ENCODE peak calls at places on chromosomes 6 and 20, in seven cellular contexts. H is CD4-positive, alpha-beta T cell; E is cardiac muscle cell; U is cardiac fibroblast; X is H1; S is GM20000; P is omental fat pad. L is an unnamed sample.
A peak's percentile ranks its signal among the peaks of the same experiment; 100 is the strongest.

GRCh38 chr6:32460528-32460927 is 20.8 kb downstream of the HLA-DRA start:
- DNase-seq in S (no peak), X (no peak), E (no peak), U (no peak), H (no peak), P (no peak), L (no peak)

GRCh38 chr6:129657433-129657832 is 52.5 kb downstream of the ARHGAP18 start:
- DNase-seq in X (no peak), S (no peak), H (no peak), U (no peak), P (no peak), E (no peak), L (no peak)

GRCh38 chr6:120200853-120201252 is 851.3 kb upstream of the MAN1A1 start:
- DNase-seq in E (no peak), P (no peak), U (no peak), H (no peak), X (no peak), S (no peak), L (no peak)

GRCh38 chr6:157615411-157615763 is 207.7 kb upstream of the SNX9 start:
- DNase-seq in H (no peak), U (no peak), E (no peak), P (no peak), X (no peak), S (no peak), L (no peak)

GRCh38 chr20:37243937-37244571 is 17.6 kb downstream of the GHRH start:
- DNase-seq in E (no peak), X (no peak), S (no peak), P (no peak), H (no peak), U (no peak), L (no peak)

GRCh38 chr20:57384953-57385761 is 6.0 kb upstream of the RBM38 start:
- DNase-seq in H (no peak), S (no peak), U (no peak), X (no peak), E (no peak), P (no peak), L (no peak)

GRCh38 chr20:46681032-46681854 is 8.0 kb downstream of the TP53RK start:
- DNase-seq in U (peak; percentile 63), S (peak; percentile 71), P (peak; percentile 76), H (peak; percentile 56), E (peak; percentile 68), X (peak; percentile 92), L (peak; percentile 33)

GRCh38 chr20:5696011-5696559 is 54.1 kb upstream of the SHLD1 start:
- DNase-seq in P (no peak), X (no peak), S (no peak), H (no peak), U (peak; percentile 98), E (no peak), L (no peak)

GRCh38 chr6:39911513-39912125 is 22.6 kb downstream of the MOCS1 start:
- DNase-seq in S (no peak), X (no peak), H (no peak), E (no peak), P (no peak), U (no peak), L (no peak)

GRCh38 chr20:62549499-62550086 is 73.8 kb upstream of the GATA5 start:
- DNase-seq in H (no peak), E (no peak), U (no peak), X (peak; percentile 79), S (no peak), P (no peak), L (no peak)

DNA sequence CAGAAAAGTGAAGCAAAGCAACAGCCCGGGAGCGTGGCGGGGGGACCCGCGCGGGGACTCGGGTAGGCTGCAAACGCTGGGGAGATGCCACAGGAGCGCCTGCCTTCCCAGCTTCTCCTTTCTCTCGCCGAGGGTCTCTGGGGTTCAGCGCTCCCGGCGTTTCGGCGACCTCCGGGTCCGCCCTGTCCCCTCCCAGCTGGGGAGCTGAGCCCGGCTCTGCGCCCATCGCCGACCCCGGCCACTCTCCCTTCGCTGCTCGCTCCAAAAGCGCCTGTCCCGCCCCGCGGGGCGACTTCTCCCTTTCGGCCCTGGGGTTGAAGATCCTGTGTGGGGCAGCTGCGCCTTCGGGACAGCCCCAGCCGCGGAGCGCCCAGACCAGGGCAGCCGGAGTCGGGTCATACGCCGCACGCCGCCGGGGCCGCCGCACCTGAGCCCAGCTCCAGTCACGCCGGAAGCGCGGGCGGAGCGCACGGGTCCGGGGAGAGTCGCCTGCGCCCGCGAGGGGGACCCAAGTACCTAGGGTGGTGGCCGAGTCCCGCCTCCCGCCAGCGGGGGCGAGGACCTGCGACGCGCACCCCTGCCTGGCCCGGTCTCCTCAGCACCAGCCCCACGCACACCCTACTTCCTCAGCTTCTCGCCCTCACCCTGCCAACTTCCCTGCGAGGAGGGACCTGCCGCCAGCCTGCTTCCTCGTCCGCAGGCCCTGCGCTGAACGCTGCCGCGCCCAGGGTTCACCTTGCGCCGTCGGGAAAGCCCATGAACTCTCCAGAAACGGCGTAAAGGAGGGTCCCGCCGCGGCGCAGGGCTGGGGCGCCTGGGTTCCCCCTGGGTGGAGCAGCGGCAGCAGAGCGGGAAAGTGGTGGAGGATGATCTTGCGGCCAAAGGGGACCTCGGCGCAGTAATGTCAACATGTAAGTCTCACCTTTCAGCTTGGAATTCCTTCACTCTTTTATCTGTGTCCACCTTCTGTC is at the start of gene ADGRG6:
- DNase-seq in U (peak; percentile 32), P (no peak), X (peak; percentile 82), S (peak; percentile 43), E (peak; percentile 71), H (peak; percentile 25), L (no peak)
- TF ChIP-seq CTCF in U (no peak), P (no peak), X (no peak), S (no peak), E (peak; percentile 5), H (no peak), L (no peak)

DNA sequence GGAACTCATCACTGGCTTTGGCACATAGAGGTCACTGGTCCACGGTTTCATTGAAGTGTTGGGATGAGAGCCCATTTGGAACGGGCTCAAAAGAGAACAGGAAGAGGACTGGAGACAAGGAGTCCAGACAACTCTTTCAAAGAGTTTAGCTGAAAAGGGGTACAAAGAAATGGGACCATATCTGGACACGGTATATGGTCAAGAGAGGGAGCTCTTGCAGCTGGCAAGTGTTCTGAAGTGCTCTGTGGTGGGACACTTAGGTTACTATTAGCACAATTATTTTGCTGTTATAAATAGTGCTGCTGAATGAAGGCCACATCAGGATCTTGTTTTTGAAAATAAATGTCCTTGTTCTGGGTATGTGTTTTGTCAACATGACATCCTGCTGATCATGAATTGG is 4.6 kb downstream of the SGK2 start:
- DNase-seq in S (peak; percentile 31), E (no peak), X (no peak), U (peak; percentile 29), H (no peak), P (no peak), L (no peak)
- TF ChIP-seq CTCF in S (peak; percentile 15), E (peak; percentile 36), X (no peak), U (peak; percentile 16), H (no peak), P (no peak), L (peak; percentile 23)

GRCh38 chr20:18019068-18019467 is 38.6 kb downstream of the OVOL2 start:
- DNase-seq in S (peak; percentile 74), E (no peak), U (peak; percentile 39), H (no peak), X (no peak), P (no peak), L (no peak)
- TF ChIP-seq CTCF in S (peak; percentile 50), E (peak; percentile 62), U (peak; percentile 52), H (no peak), X (peak; percentile 69), P (no peak), L (peak; percentile 89)

GRCh38 chr20:56043227-56043626 is 37.9 kb upstream of the CBLN4 start:
- DNase-seq in E (no peak), S (no peak), U (no peak), P (no peak), H (no peak), X (no peak), L (no peak)
- TF ChIP-seq CTCF in E (no peak), S (no peak), U (no peak), P (no peak), H (no peak), X (no peak), L (no peak)

DNA sequence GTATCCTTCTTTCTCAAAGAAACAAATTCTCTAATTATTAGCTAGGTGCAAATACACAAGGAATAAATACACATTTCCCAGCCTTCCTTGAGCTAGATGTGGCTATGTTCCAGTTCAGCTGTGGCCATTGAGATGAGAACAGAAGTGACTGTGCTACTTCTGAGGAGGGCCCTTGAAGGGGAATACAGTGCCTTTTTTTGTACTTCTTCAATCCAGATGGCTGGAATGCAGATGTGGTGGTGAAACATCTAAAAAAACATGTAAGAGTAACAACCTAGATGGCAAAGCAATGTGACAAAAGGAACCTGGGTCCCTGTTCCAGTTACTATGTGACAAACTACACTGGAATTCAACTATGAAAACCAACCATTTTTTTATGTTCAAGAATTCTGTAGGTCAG is 115.4 kb upstream of the DST start:
- DNase-seq in X (no peak), P (no peak), H (no peak), E (no peak), U (peak; percentile 29), S (no peak), L (no peak)
- TF ChIP-seq CTCF in X (no peak), P (no peak), H (no peak), E (no peak), U (no peak), S (no peak), L (no peak)

GRCh38 chr6:22907085-22907484 is 337.7 kb downstream of the HDGFL1 start:
- DNase-seq in H (no peak), E (no peak), X (no peak), S (no peak), U (no peak), P (no peak), L (no peak)

GRCh38 chr6:22910370-22910769 is 341.0 kb downstream of the HDGFL1 start:
- DNase-seq in S (no peak), P (no peak), X (no peak), H (no peak), E (no peak), U (no peak), L (no peak)

GRCh38 chr6:22904413-22904812 is 335.0 kb downstream of the HDGFL1 start:
- DNase-seq in U (no peak), X (no peak), S (no peak), H (no peak), E (no peak), P (no peak), L (no peak)

GRCh38 chr6:22906091-22906549 is 336.8 kb downstream of the HDGFL1 start:
- DNase-seq in P (no peak), X (no peak), H (no peak), U (peak; percentile 69), S (no peak), E (peak; percentile 16), L (no peak)
- TF ChIP-seq CTCF in P (no peak), X (no peak), H (no peak), U (peak; percentile 50), S (no peak), E (peak; percentile 46), L (no peak)

GRCh38 chr6:143510991-143511891 is at the start of gene FUCA2:
- DNase-seq in X (peak; percentile 86), U (peak; percentile 93), P (peak; percentile 80), S (peak; percentile 71), H (peak; percentile 60), E (peak; percentile 90), L (peak; percentile 43)
- TF ChIP-seq CTCF in X (no peak), U (peak; percentile 6), P (no peak), S (no peak), H (no peak), E (no peak), L (no peak)

GRCh38 chr6:152552616-152553209 is 84.4 kb downstream of the SYNE1 start:
- DNase-seq in S (peak; percentile 45), X (peak; percentile 73), P (peak; percentile 45), H (no peak), U (peak; percentile 86), E (peak; percentile 80), L (peak; percentile 13)
- TF ChIP-seq CTCF in S (peak; percentile 64), X (peak; percentile 77), P (no peak), H (no peak), U (peak; percentile 88), E (peak; percentile 89), L (peak; percentile 82)

L was measured in GM12864.